ENCODE peak calls at places on chromosome 20, in nine cellular contexts. H is stimulated activated naive CD4-positive, alpha-beta T cell treated with Interleukin-2 at 50 U/mL for 16 hours; E is stimulated activated CD4-positive, alpha-beta T cell treated with anti-CD3 and anti-CD28 coated beads, Interleukin-2, amount 100 ng/mL, for 48 hours; I is islet precursor cell; W is psoas muscle; K is skeletal muscle cell; U is iPS-NIHi11; M is GDM1; X is KG1. L is an unnamed sample.

GRCh38 chr20:35311409-35311808 is 19.2 kb upstream of the FAM83C start:
- DNase-seq in H (peak; percentile 67), E (peak; percentile 65), I (no peak), W (no peak), K (no peak), U (no peak), M (no peak), X (no peak), L (no peak)

GRCh38 chr20:41769650-41770049 is 151.5 kb upstream of the CHD6 start:
- DNase-seq in H (no peak), E (no peak), I (peak; percentile 93), W (no peak), K (no peak), U (peak; percentile 61), M (no peak), X (no peak), L (no peak)

GRCh38 chr20:43870484-43870883 is 44.2 kb upstream of the TOX2 start:
- DNase-seq in H (no peak), E (no peak), I (no peak), W (no peak), K (no peak), U (no peak), M (no peak), X (no peak), L (peak; percentile 27)

GRCh38 chr20:44392776-44393607 is 37.5 kb downstream of the HNF4A start:
- DNase-seq in H (no peak), E (no peak), I (no peak), W (no peak), K (no peak), U (no peak), M (no peak), X (no peak), L (no peak)

GRCh38 chr20:62317167-62317655 is 14.4 kb downstream of the ADRM1 start:
- DNase-seq in H (no peak), E (no peak), I (no peak), W (no peak), K (no peak), U (no peak), M (no peak), X (no peak), L (no peak)

GRCh38 chr20:597560-597959 is 12.5 kb downstream of the TCF15 start:
- DNase-seq in H (no peak), E (no peak), I (no peak), W (no peak), K (no peak), U (no peak), M (no peak), X (no peak), L (no peak)

GRCh38 chr20:33445881-33446615 is 2.5 kb upstream of the SNTA1 start:
- DNase-seq in H (no peak), E (no peak), I (no peak), W (no peak), K (no peak), U (no peak), M (no peak), X (no peak), L (no peak)

GRCh38 chr20:59468831-59469230 is 135.5 kb upstream of the PHACTR3 start:
- DNase-seq in H (no peak), E (no peak), I (no peak), W (no peak), K (no peak), U (no peak), M (no peak), X (no peak), L (no peak)

GRCh38 chr20:17664025-17664638 is 17.9 kb downstream of the RRBP1 start:
- DNase-seq in H (no peak), E (no peak), I (no peak), W (no peak), K (no peak), U (no peak), M (no peak), X (no peak), L (no peak)

GRCh38 chr20:34037121-34037520 is 43.4 kb downstream of the RALY start:
- DNase-seq in H (peak; percentile 37), E (peak; percentile 23), I (no peak), W (no peak), K (no peak), U (peak; percentile 29), M (no peak), X (no peak), L (no peak)

GRCh38 chr20:16846011-16846410 is 97.9 kb downstream of the OTOR start:
- DNase-seq in H (no peak), E (no peak), I (no peak), W (no peak), K (no peak), U (no peak), M (no peak), X (no peak), L (no peak)

GRCh38 chr20:29314294-29314693 is 1943.2 kb upstream of the DEFB115 start:
- DNase-seq in H (no peak), E (no peak), I (no peak), W (no peak), K (no peak), U (no peak), M (no peak), X (no peak), L (no peak)

GRCh38 chr20:31566658-31567379 is 38.3 kb upstream of the ID1 start:
- DNase-seq in H (peak; percentile 18), E (no peak), I (peak; percentile 67), W (no peak), K (no peak), U (peak; percentile 47), M (no peak), X (no peak), L (no peak)

GRCh38 chr20:8372819-8373218 is 240.8 kb downstream of the PLCB1 start:
- DNase-seq in H (no peak), E (no peak), I (no peak), W (no peak), K (no peak), U (no peak), M (no peak), X (no peak), L (no peak)

GRCh38 chr20:19628570-19629134 is 129.4 kb upstream of the RIN2 start:
- DNase-seq in H (no peak), E (peak; percentile 54), I (peak; percentile 88), W (no peak), K (peak; percentile 19), U (peak; percentile 76), M (no peak), X (peak; percentile 10), L (peak; percentile 24)

GRCh38 chr20:54086444-54087134 is 16.2 kb upstream of the BCAS1 start:
- DNase-seq in H (no peak), E (no peak), I (peak; percentile 69), W (no peak), K (peak; percentile 10), U (no peak), M (no peak), X (no peak), L (no peak)

GRCh38 chr20:51382986-51383821 is 159.3 kb downstream of the NFATC2 start:
- DNase-seq in H (no peak), E (no peak), I (peak; percentile 72), W (no peak), K (no peak), U (no peak), M (no peak), X (no peak), L (no peak)

GRCh38 chr20:61588356-61589054 is 336.4 kb downstream of the CDH4 start:
- DNase-seq in H (no peak), E (no peak), I (peak; percentile 91), W (no peak), K (peak; percentile 33), U (no peak), M (no peak), X (no peak), L (no peak)

GRCh38 chr20:21505810-21506530 is 7.9 kb downstream of the NKX2-2 start:
- DNase-seq in H (peak; percentile 51), E (peak; percentile 74), I (peak; percentile 75), W (peak; percentile 66), K (no peak), U (peak; percentile 89), M (peak; percentile 32), X (peak; percentile 39), L (no peak)

GRCh38 chr20:13877789-13878188 is 93.0 kb downstream of the NDUFAF5 start:
- DNase-seq in H (no peak), E (no peak), I (no peak), W (no peak), K (no peak), U (no peak), M (no peak), X (no peak), L (no peak)

GRCh38 chr20:54255157-54255556 is 47.3 kb downstream of the PFDN4 start:
- DNase-seq in H (no peak), E (no peak), I (no peak), W (no peak), K (peak; percentile 73), U (no peak), M (no peak), X (no peak), L (no peak)

GRCh38 chr20:46316984-46317684 is 8.8 kb upstream of the CDH22 start:
- DNase-seq in H (no peak), E (no peak), I (no peak), W (peak; percentile 57), K (no peak), U (no peak), M (no peak), X (no peak), L (no peak)

GRCh38 chr20:57513199-57513598 is 11.7 kb downstream of the CTCFL start:
- DNase-seq in H (no peak), E (no peak), I (no peak), W (no peak), K (no peak), U (no peak), M (no peak), X (no peak), L (no peak)

L was measured in AG09319.